ENCODE peak calls at places on chromosomes 7 and 10, in eight cellular contexts. One of them, this sample, is unnamed.

GRCh38 chr10:26556756-26557640 is 118.9 kb downstream of the APBB1IP start:
- DNase-seq in transverse colon: no peak
- DNase-seq in CD4-positive, alpha-beta T cell: peak
- DNase-seq in heart left ventricle: no peak
- DNase-seq in body of pancreas: peak
- DNase-seq in ovary: no peak
- DNase-seq in astrocyte: peak
- DNase-seq in CD8-positive, alpha-beta T cell: peak
- DNase-seq in this sample: peak

GRCh38 chr10:43340619-43341018 is 30.8 kb upstream of the FXYD4 start:
- DNase-seq in transverse colon: no peak
- DNase-seq in ovary: no peak
- DNase-seq in astrocyte: peak
- DNase-seq in heart left ventricle: no peak
- DNase-seq in CD8-positive, alpha-beta T cell: no peak
- DNase-seq in CD4-positive, alpha-beta T cell: no peak
- DNase-seq in body of pancreas: peak
- DNase-seq in this sample: peak

GRCh38 chr10:133180915-133181639 is 21.1 kb downstream of the KNDC1 start:
- DNase-seq in transverse colon: no peak
- DNase-seq in CD4-positive, alpha-beta T cell: no peak
- DNase-seq in CD8-positive, alpha-beta T cell: no peak
- DNase-seq in ovary: peak
- DNase-seq in heart left ventricle: peak
- DNase-seq in body of pancreas: no peak
- DNase-seq in astrocyte: no peak
- DNase-seq in this sample: no peak

GRCh38 chr7:133936074-133936473 is 191.1 kb upstream of the LRGUK start:
- DNase-seq in ovary: no peak
- DNase-seq in CD4-positive, alpha-beta T cell: no peak
- DNase-seq in transverse colon: no peak
- DNase-seq in astrocyte: peak
- DNase-seq in body of pancreas: no peak
- DNase-seq in heart left ventricle: no peak
- DNase-seq in CD8-positive, alpha-beta T cell: no peak
- DNase-seq in this sample: no peak

GRCh38 chr10:12321641-12322040 is 27.7 kb upstream of the CAMK1D start:
- DNase-seq in ovary: no peak
- DNase-seq in body of pancreas: no peak
- DNase-seq in CD4-positive, alpha-beta T cell: no peak
- DNase-seq in heart left ventricle: no peak
- DNase-seq in CD8-positive, alpha-beta T cell: no peak
- DNase-seq in transverse colon: no peak
- DNase-seq in astrocyte: no peak
- DNase-seq in this sample: no peak

GRCh38 chr7:36141850-36142249 is 11.2 kb upstream of the EEPD1 start:
- DNase-seq in CD4-positive, alpha-beta T cell: no peak
- DNase-seq in astrocyte: no peak
- DNase-seq in ovary: no peak
- DNase-seq in body of pancreas: no peak
- DNase-seq in transverse colon: no peak
- DNase-seq in heart left ventricle: no peak
- DNase-seq in CD8-positive, alpha-beta T cell: no peak
- DNase-seq in this sample: no peak

GRCh38 chr7:128831994-128832879 is 2.0 kb downstream of the FLNC start:
- DNase-seq in body of pancreas: no peak
- DNase-seq in CD4-positive, alpha-beta T cell: no peak
- DNase-seq in ovary: peak
- DNase-seq in CD8-positive, alpha-beta T cell: no peak
- DNase-seq in transverse colon: no peak
- DNase-seq in heart left ventricle: peak
- DNase-seq in astrocyte: peak
- DNase-seq in this sample: no peak

GRCh38 chr7:91286432-91286831 is 22.2 kb downstream of the FZD1 start:
- DNase-seq in heart left ventricle: no peak
- DNase-seq in body of pancreas: no peak
- DNase-seq in ovary: no peak
- DNase-seq in astrocyte: no peak
- DNase-seq in CD8-positive, alpha-beta T cell: no peak
- DNase-seq in transverse colon: no peak
- DNase-seq in CD4-positive, alpha-beta T cell: no peak
- DNase-seq in this sample: peak

GRCh38 chr10:9254353-9254752 is 1199.9 kb downstream of the GATA3 start:
- DNase-seq in CD4-positive, alpha-beta T cell: no peak
- DNase-seq in transverse colon: no peak
- DNase-seq in astrocyte: peak
- DNase-seq in CD8-positive, alpha-beta T cell: no peak
- DNase-seq in body of pancreas: no peak
- DNase-seq in heart left ventricle: no peak
- DNase-seq in ovary: no peak
- DNase-seq in this sample: no peak

GRCh38 chr10:27743736-27744477 is 1.7 kb downstream of the MKX start:
- DNase-seq in transverse colon: peak
- DNase-seq in heart left ventricle: no peak
- DNase-seq in CD8-positive, alpha-beta T cell: no peak
- DNase-seq in ovary: no peak
- DNase-seq in CD4-positive, alpha-beta T cell: no peak
- DNase-seq in astrocyte: no peak
- DNase-seq in body of pancreas: no peak
- DNase-seq in this sample: peak

GRCh38 chr7:27237735-27238334 is 4.8 kb upstream of the EVX1 start:
- DNase-seq in heart left ventricle: no peak
- DNase-seq in CD4-positive, alpha-beta T cell: no peak
- DNase-seq in astrocyte: peak
- DNase-seq in ovary: no peak
- DNase-seq in body of pancreas: no peak
- DNase-seq in CD8-positive, alpha-beta T cell: no peak
- DNase-seq in transverse colon: no peak
- DNase-seq in this sample: no peak

GRCh38 chr7:57339198-57339944 is 110.6 kb upstream of the ZNF716 start:
- DNase-seq in body of pancreas: no peak
- DNase-seq in ovary: no peak
- DNase-seq in CD4-positive, alpha-beta T cell: no peak
- DNase-seq in astrocyte: no peak
- DNase-seq in heart left ventricle: no peak
- DNase-seq in transverse colon: no peak
- DNase-seq in CD8-positive, alpha-beta T cell: no peak
- DNase-seq in this sample: peak

GRCh38 chr7:87984088-87984487 is 50.0 kb downstream of the ADAM22 start:
- DNase-seq in body of pancreas: no peak
- DNase-seq in ovary: no peak
- DNase-seq in heart left ventricle: no peak
- DNase-seq in CD8-positive, alpha-beta T cell: no peak
- DNase-seq in transverse colon: no peak
- DNase-seq in CD4-positive, alpha-beta T cell: no peak
- DNase-seq in astrocyte: no peak
- DNase-seq in this sample: no peak

GRCh38 chr10:69057951-69058297 is 30.0 kb upstream of the SRGN start:
- DNase-seq in CD4-positive, alpha-beta T cell: no peak
- DNase-seq in heart left ventricle: no peak
- DNase-seq in CD8-positive, alpha-beta T cell: no peak
- DNase-seq in astrocyte: peak
- DNase-seq in ovary: no peak
- DNase-seq in transverse colon: no peak
- DNase-seq in body of pancreas: no peak
- DNase-seq in this sample: no peak

GRCh38 chr7:155644971-155645509 is 579 bp downstream of the RBM33 start:
- DNase-seq in body of pancreas: peak
- DNase-seq in transverse colon: peak
- DNase-seq in CD8-positive, alpha-beta T cell: peak
- DNase-seq in CD4-positive, alpha-beta T cell: peak
- DNase-seq in ovary: no peak
- DNase-seq in heart left ventricle: peak
- DNase-seq in astrocyte: peak
- DNase-seq in this sample: peak

GRCh38 chr10:22379059-22379458 is 33.8 kb downstream of the SPAG6 start:
- DNase-seq in ovary: no peak
- DNase-seq in transverse colon: no peak
- DNase-seq in CD8-positive, alpha-beta T cell: no peak
- DNase-seq in astrocyte: no peak
- DNase-seq in heart left ventricle: no peak
- DNase-seq in body of pancreas: no peak
- DNase-seq in CD4-positive, alpha-beta T cell: no peak
- DNase-seq in this sample: no peak

GRCh38 chr10:132458595-132459251 is 61.7 kb downstream of the PWWP2B start:
- DNase-seq in heart left ventricle: peak
- DNase-seq in ovary: peak
- DNase-seq in transverse colon: peak
- DNase-seq in CD4-positive, alpha-beta T cell: peak
- DNase-seq in CD8-positive, alpha-beta T cell: peak
- DNase-seq in astrocyte: no peak
- DNase-seq in body of pancreas: no peak
- DNase-seq in this sample: peak

GRCh38 chr10:14056545-14057332 is 274.0 kb downstream of the FRMD4A start:
- DNase-seq in heart left ventricle: no peak
- DNase-seq in body of pancreas: peak
- DNase-seq in astrocyte: peak
- DNase-seq in CD8-positive, alpha-beta T cell: no peak
- DNase-seq in transverse colon: no peak
- DNase-seq in ovary: no peak
- DNase-seq in CD4-positive, alpha-beta T cell: no peak
- DNase-seq in this sample: peak

DNA sequence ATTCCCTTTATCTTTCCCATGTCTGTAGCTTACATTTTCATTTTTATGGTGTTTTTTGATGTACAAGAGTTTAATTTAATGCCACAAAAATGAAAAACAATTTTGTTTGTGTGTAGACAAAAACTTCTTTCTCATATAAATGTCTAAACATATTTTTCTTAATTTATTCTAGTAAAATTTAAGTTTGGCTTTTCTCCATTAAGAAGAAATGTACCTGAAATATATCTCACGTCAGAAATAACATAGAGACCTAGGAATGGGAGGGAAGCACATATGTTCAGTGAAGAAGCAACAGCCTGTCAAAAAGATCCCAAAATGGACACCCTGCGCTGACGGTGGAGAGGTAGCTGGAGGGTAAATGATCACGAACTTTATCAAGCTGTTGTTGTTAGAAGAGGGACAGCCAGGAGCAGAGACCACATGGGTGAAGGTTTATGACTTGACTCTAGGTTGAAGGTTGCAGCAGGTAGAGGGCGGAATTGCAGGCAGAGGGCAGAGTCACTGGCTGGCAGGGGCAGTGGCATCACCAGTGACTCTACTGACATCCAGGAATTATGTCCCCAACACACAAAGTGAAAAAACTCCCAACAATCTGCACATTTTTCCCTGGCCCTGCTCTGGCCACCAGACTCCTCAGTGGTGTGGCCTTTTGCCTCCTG is 225.9 kb upstream of the PRSS58 start:
- DNase-seq in ovary: no peak
- DNase-seq in astrocyte: no peak
- DNase-seq in heart left ventricle: no peak
- DNase-seq in transverse colon: no peak
- DNase-seq in CD4-positive, alpha-beta T cell: no peak
- DNase-seq in body of pancreas: no peak
- DNase-seq in CD8-positive, alpha-beta T cell: no peak
- DNase-seq in this sample: no peak
- TF ChIP-seq CTCF in ovary: no peak
- TF ChIP-seq CTCF in astrocyte: no peak
- TF ChIP-seq CTCF in heart left ventricle: no peak
- TF ChIP-seq CTCF in transverse colon: no peak
- TF ChIP-seq CTCF in CD4-positive, alpha-beta T cell: peak
- TF ChIP-seq CTCF in body of pancreas: no peak
- TF ChIP-seq CTCF in CD8-positive, alpha-beta T cell: no peak
- TF ChIP-seq CTCF in this sample: no peak

DNA sequence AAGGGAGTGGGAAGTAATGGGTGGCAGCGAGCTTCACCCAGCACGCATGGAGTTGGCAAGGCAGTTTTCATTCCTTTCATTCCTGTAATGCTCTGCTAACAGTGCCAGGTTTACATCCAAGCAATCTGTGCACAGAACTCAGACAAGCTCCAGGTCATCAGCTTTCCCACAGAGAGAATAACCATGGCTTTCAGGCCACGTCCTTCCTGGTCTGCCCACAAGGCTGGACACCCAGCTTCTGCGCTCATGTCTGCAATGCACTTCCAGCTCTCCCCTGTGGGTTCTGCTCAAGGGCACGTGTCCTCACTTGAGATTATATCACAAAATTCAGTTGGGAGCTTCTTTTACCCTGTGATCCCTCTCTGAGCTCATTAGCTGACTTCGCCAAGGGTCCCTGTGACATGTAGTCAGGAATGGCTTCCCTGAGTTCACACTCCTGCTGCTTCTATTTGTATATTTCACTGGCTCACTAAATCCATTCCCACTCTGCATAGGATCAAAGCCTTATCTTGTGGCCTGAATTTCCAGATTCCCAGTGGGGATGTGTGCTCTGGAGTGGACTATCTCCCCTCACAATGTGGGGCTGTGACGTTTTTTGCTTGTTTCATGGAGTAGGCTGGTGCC is 18.6 kb downstream of the AKR1C2 start:
- DNase-seq in CD8-positive, alpha-beta T cell: no peak
- DNase-seq in astrocyte: peak
- DNase-seq in heart left ventricle: peak
- DNase-seq in body of pancreas: peak
- DNase-seq in ovary: no peak
- DNase-seq in transverse colon: no peak
- DNase-seq in CD4-positive, alpha-beta T cell: no peak
- DNase-seq in this sample: no peak
- H3K27ac ChIP-seq in CD8-positive, alpha-beta T cell: no peak
- H3K27ac ChIP-seq in astrocyte: no peak
- H3K27ac ChIP-seq in heart left ventricle: no peak
- H3K27ac ChIP-seq in body of pancreas: peak
- H3K27ac ChIP-seq in ovary: no peak
- H3K27ac ChIP-seq in transverse colon: peak
- H3K27ac ChIP-seq in CD4-positive, alpha-beta T cell: no peak
- H3K27ac ChIP-seq in this sample: no peak

DNA sequence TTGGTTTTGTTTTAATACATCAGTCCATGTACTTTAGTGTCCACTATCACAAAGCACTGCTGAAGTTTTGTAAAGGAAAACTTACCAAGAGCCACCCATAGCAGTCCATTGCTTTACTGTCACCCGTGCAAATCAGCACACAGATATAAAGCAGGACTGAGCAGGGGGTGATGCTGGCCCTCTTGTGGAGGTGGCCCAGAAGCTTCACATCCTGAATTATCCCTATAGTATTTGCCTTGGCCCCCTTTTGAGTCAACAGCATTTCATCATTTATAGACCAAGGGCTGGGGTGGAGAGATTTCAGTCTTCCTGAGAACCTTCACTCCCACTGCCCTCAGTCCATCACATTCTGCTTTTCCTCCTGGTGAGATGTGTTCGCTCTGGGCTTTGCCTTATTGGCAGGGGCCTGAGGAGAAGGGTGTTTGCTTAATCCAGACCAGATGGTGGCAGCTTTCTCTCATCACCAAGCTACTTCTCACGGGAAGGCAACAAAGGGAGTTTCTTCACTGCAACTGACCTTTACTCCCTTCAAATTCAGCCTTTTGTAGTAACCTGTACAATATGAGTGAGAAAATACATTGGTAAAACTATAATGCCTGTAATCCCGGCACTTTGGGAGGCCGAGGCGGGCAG is 47.7 kb downstream of the NOC3L start:
- DNase-seq in CD8-positive, alpha-beta T cell: no peak
- DNase-seq in transverse colon: no peak
- DNase-seq in CD4-positive, alpha-beta T cell: no peak
- DNase-seq in heart left ventricle: no peak
- DNase-seq in astrocyte: no peak
- DNase-seq in ovary: no peak
- DNase-seq in body of pancreas: no peak
- DNase-seq in this sample: no peak
- TF ChIP-seq CTCF in CD8-positive, alpha-beta T cell: no peak
- TF ChIP-seq CTCF in transverse colon: no peak
- TF ChIP-seq CTCF in CD4-positive, alpha-beta T cell: no peak
- TF ChIP-seq CTCF in heart left ventricle: no peak
- TF ChIP-seq CTCF in astrocyte: no peak
- TF ChIP-seq CTCF in ovary: no peak
- TF ChIP-seq CTCF in body of pancreas: no peak
- TF ChIP-seq CTCF in this sample: no peak

GRCh38 chr7:156654511-156655231 is 14.1 kb downstream of the RNF32 start:
- DNase-seq in astrocyte: no peak
- DNase-seq in CD4-positive, alpha-beta T cell: no peak
- DNase-seq in heart left ventricle: no peak
- DNase-seq in CD8-positive, alpha-beta T cell: no peak
- DNase-seq in body of pancreas: no peak
- DNase-seq in transverse colon: no peak
- DNase-seq in ovary: no peak
- DNase-seq in this sample: no peak
- H3K27ac ChIP-seq in astrocyte: no peak
- H3K27ac ChIP-seq in CD4-positive, alpha-beta T cell: no peak
- H3K27ac ChIP-seq in heart left ventricle: no peak
- H3K27ac ChIP-seq in CD8-positive, alpha-beta T cell: no peak
- H3K27ac ChIP-seq in body of pancreas: no peak
- H3K27ac ChIP-seq in transverse colon: no peak
- H3K27ac ChIP-seq in ovary: no peak
- H3K27ac ChIP-seq in this sample: no peak

This sample was measured in adrenal gland.